ENCODE peak calls at places on chromosomes 11 and 22, in seven cellular contexts. One of them, this sample, is unnamed.

GRCh38 chr11:120344302-120345004 is 8.2 kb downstream of the ARHGEF12 start:
- DNase-seq in tibial nerve: no peak
- DNase-seq in CD8-positive, alpha-beta T cell: peak
- DNase-seq in ascending aorta: no peak
- DNase-seq in CD4-positive, CD25-positive, alpha-beta regulatory T cell: peak
- DNase-seq in GM23338: no peak
- DNase-seq in upper lobe of right lung: no peak
- DNase-seq in this sample: peak

GRCh38 chr11:69245041-69245440 is 48.9 kb upstream of the MYEOV start:
- DNase-seq in tibial nerve: no peak
- DNase-seq in CD8-positive, alpha-beta T cell: no peak
- DNase-seq in ascending aorta: no peak
- DNase-seq in CD4-positive, CD25-positive, alpha-beta regulatory T cell: no peak
- DNase-seq in GM23338: no peak
- DNase-seq in upper lobe of right lung: no peak
- DNase-seq in this sample: no peak

GRCh38 chr11:57460756-57461749 is 725 bp downstream of the RTN4RL2 start:
- DNase-seq in tibial nerve: no peak
- DNase-seq in CD8-positive, alpha-beta T cell: no peak
- DNase-seq in ascending aorta: no peak
- DNase-seq in CD4-positive, CD25-positive, alpha-beta regulatory T cell: no peak
- DNase-seq in GM23338: peak
- DNase-seq in upper lobe of right lung: no peak
- DNase-seq in this sample: no peak

GRCh38 chr11:119125849-119126248 is 4.5 kb downstream of the HINFP start:
- DNase-seq in tibial nerve: no peak
- DNase-seq in CD8-positive, alpha-beta T cell: no peak
- DNase-seq in ascending aorta: no peak
- DNase-seq in CD4-positive, CD25-positive, alpha-beta regulatory T cell: no peak
- DNase-seq in GM23338: no peak
- DNase-seq in upper lobe of right lung: no peak
- DNase-seq in this sample: no peak

GRCh38 chr11:2717561-2717960 is 17.8 kb upstream of the KCNQ1OT1 start:
- DNase-seq in tibial nerve: no peak
- DNase-seq in CD8-positive, alpha-beta T cell: no peak
- DNase-seq in ascending aorta: no peak
- DNase-seq in CD4-positive, CD25-positive, alpha-beta regulatory T cell: no peak
- DNase-seq in GM23338: no peak
- DNase-seq in upper lobe of right lung: no peak
- DNase-seq in this sample: no peak

GRCh38 chr11:27246925-27247324 is 116.1 kb downstream of the CCDC34 start:
- DNase-seq in tibial nerve: no peak
- DNase-seq in CD8-positive, alpha-beta T cell: no peak
- DNase-seq in ascending aorta: no peak
- DNase-seq in CD4-positive, CD25-positive, alpha-beta regulatory T cell: no peak
- DNase-seq in GM23338: no peak
- DNase-seq in upper lobe of right lung: no peak
- DNase-seq in this sample: no peak

GRCh38 chr11:57459112-57460016 is 964 bp upstream of the RTN4RL2 start:
- DNase-seq in tibial nerve: no peak
- DNase-seq in CD8-positive, alpha-beta T cell: no peak
- DNase-seq in ascending aorta: no peak
- DNase-seq in CD4-positive, CD25-positive, alpha-beta regulatory T cell: peak
- DNase-seq in GM23338: peak
- DNase-seq in upper lobe of right lung: no peak
- DNase-seq in this sample: peak

GRCh38 chr11:97794876-97795275 is 1225.9 kb upstream of the CNTN5 start:
- DNase-seq in tibial nerve: no peak
- DNase-seq in CD8-positive, alpha-beta T cell: no peak
- DNase-seq in ascending aorta: no peak
- DNase-seq in CD4-positive, CD25-positive, alpha-beta regulatory T cell: no peak
- DNase-seq in GM23338: no peak
- DNase-seq in upper lobe of right lung: no peak
- DNase-seq in this sample: no peak

GRCh38 chr11:61645179-61645868 is 34.9 kb upstream of the DAGLA start:
- DNase-seq in tibial nerve: no peak
- DNase-seq in CD8-positive, alpha-beta T cell: no peak
- DNase-seq in ascending aorta: no peak
- DNase-seq in CD4-positive, CD25-positive, alpha-beta regulatory T cell: no peak
- DNase-seq in GM23338: no peak
- DNase-seq in upper lobe of right lung: peak
- DNase-seq in this sample: no peak

GRCh38 chr11:78420796-78421209 is 3.2 kb upstream of the GAB2 start:
- DNase-seq in tibial nerve: peak
- DNase-seq in CD8-positive, alpha-beta T cell: no peak
- DNase-seq in ascending aorta: peak
- DNase-seq in CD4-positive, CD25-positive, alpha-beta regulatory T cell: no peak
- DNase-seq in GM23338: no peak
- DNase-seq in upper lobe of right lung: peak
- DNase-seq in this sample: no peak

GRCh38 chr11:1168721-1169161 is 11.0 kb downstream of the MUC5AC start:
- DNase-seq in tibial nerve: no peak
- DNase-seq in CD8-positive, alpha-beta T cell: no peak
- DNase-seq in ascending aorta: no peak
- DNase-seq in CD4-positive, CD25-positive, alpha-beta regulatory T cell: no peak
- DNase-seq in GM23338: no peak
- DNase-seq in upper lobe of right lung: peak
- DNase-seq in this sample: no peak

GRCh38 chr11:40190294-40190693 is 1269.2 kb downstream of the LRRC4C start:
- DNase-seq in tibial nerve: no peak
- DNase-seq in CD8-positive, alpha-beta T cell: no peak
- DNase-seq in ascending aorta: no peak
- DNase-seq in CD4-positive, CD25-positive, alpha-beta regulatory T cell: no peak
- DNase-seq in GM23338: no peak
- DNase-seq in upper lobe of right lung: no peak
- DNase-seq in this sample: no peak

GRCh38 chr22:37260939-37261338 is 16.9 kb upstream of the RAC2 start:
- DNase-seq in tibial nerve: peak
- DNase-seq in CD8-positive, alpha-beta T cell: no peak
- DNase-seq in ascending aorta: no peak
- DNase-seq in CD4-positive, CD25-positive, alpha-beta regulatory T cell: peak
- DNase-seq in GM23338: peak
- DNase-seq in upper lobe of right lung: peak
- DNase-seq in this sample: peak

GRCh38 chr11:117857734-117858369 is 18.6 kb downstream of the FXYD6 start:
- DNase-seq in tibial nerve: no peak
- DNase-seq in CD8-positive, alpha-beta T cell: no peak
- DNase-seq in ascending aorta: no peak
- DNase-seq in CD4-positive, CD25-positive, alpha-beta regulatory T cell: no peak
- DNase-seq in GM23338: no peak
- DNase-seq in upper lobe of right lung: no peak
- DNase-seq in this sample: no peak

GRCh38 chr11:10930961-10931760 is 73.3 kb upstream of the ZBED5 start:
- DNase-seq in tibial nerve: peak
- DNase-seq in CD8-positive, alpha-beta T cell: no peak
- DNase-seq in ascending aorta: peak
- DNase-seq in CD4-positive, CD25-positive, alpha-beta regulatory T cell: peak
- DNase-seq in GM23338: peak
- DNase-seq in upper lobe of right lung: peak
- DNase-seq in this sample: peak
- H3K27ac ChIP-seq in tibial nerve: peak
- H3K27ac ChIP-seq in CD8-positive, alpha-beta T cell: no peak
- H3K27ac ChIP-seq in ascending aorta: peak
- H3K27ac ChIP-seq in CD4-positive, CD25-positive, alpha-beta regulatory T cell: no peak
- H3K27ac ChIP-seq in GM23338: peak
- H3K27ac ChIP-seq in upper lobe of right lung: peak
- H3K27ac ChIP-seq in this sample: no peak

DNA sequence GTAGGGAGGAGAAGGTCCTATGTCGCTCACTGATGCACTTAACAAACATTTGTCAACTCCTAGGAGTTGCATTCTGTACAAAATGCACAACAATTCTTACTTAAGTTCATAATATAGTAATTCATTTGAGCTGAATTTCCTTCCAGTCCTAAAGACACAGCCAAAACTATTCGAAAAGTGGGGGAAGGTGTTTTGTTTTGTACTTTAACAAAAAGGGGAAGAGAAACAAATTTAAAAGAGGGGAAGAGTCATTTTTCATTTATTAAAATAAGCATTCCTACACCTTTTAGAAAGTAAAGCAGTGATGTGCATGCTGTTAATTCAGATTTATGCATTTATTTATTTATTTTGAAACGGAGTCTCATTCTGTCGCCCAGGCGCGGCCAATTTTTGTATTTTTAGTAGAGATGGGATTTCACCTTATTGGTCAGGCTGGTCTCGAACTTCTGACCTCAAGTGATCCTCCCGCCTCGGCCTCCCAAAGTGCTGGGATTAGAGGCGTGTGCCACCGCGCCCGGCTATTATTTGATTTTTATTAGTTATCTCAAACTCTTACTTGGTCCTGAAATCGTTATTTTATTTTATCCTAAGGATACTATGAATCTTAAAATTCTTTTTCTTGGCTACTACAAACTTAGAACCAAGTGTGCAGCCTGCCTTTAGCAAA is 1.1 kb upstream of the FANCF start:
- DNase-seq in tibial nerve: no peak
- DNase-seq in CD8-positive, alpha-beta T cell: no peak
- DNase-seq in ascending aorta: no peak
- DNase-seq in CD4-positive, CD25-positive, alpha-beta regulatory T cell: no peak
- DNase-seq in GM23338: no peak
- DNase-seq in upper lobe of right lung: no peak
- DNase-seq in this sample: no peak
- H3K27ac ChIP-seq in tibial nerve: no peak
- H3K27ac ChIP-seq in CD8-positive, alpha-beta T cell: no peak
- H3K27ac ChIP-seq in ascending aorta: no peak
- H3K27ac ChIP-seq in CD4-positive, CD25-positive, alpha-beta regulatory T cell: peak
- H3K27ac ChIP-seq in GM23338: peak
- H3K27ac ChIP-seq in upper lobe of right lung: no peak
- H3K27ac ChIP-seq in this sample: peak

GRCh38 chr22:45521178-45521577 is 18.5 kb downstream of the FBLN1 start:
- DNase-seq in tibial nerve: no peak
- DNase-seq in CD8-positive, alpha-beta T cell: no peak
- DNase-seq in ascending aorta: no peak
- DNase-seq in CD4-positive, CD25-positive, alpha-beta regulatory T cell: no peak
- DNase-seq in GM23338: no peak
- DNase-seq in upper lobe of right lung: no peak
- DNase-seq in this sample: no peak
- H3K27ac ChIP-seq in tibial nerve: no peak
- H3K27ac ChIP-seq in CD8-positive, alpha-beta T cell: no peak
- H3K27ac ChIP-seq in ascending aorta: no peak
- H3K27ac ChIP-seq in CD4-positive, CD25-positive, alpha-beta regulatory T cell: no peak
- H3K27ac ChIP-seq in GM23338: no peak
- H3K27ac ChIP-seq in upper lobe of right lung: no peak
- H3K27ac ChIP-seq in this sample: no peak

GRCh38 chr11:47688101-47688500 is 27.1 kb downstream of the AGBL2 start:
- DNase-seq in tibial nerve: no peak
- DNase-seq in CD8-positive, alpha-beta T cell: no peak
- DNase-seq in ascending aorta: no peak
- DNase-seq in CD4-positive, CD25-positive, alpha-beta regulatory T cell: no peak
- DNase-seq in GM23338: no peak
- DNase-seq in upper lobe of right lung: peak
- DNase-seq in this sample: no peak

GRCh38 chr11:47689480-47689879 is 25.7 kb downstream of the AGBL2 start:
- DNase-seq in tibial nerve: no peak
- DNase-seq in CD8-positive, alpha-beta T cell: no peak
- DNase-seq in ascending aorta: no peak
- DNase-seq in CD4-positive, CD25-positive, alpha-beta regulatory T cell: no peak
- DNase-seq in GM23338: no peak
- DNase-seq in upper lobe of right lung: no peak
- DNase-seq in this sample: no peak

GRCh38 chr11:47688986-47689385 is 26.2 kb downstream of the AGBL2 start:
- DNase-seq in tibial nerve: no peak
- DNase-seq in CD8-positive, alpha-beta T cell: no peak
- DNase-seq in ascending aorta: no peak
- DNase-seq in CD4-positive, CD25-positive, alpha-beta regulatory T cell: no peak
- DNase-seq in GM23338: no peak
- DNase-seq in upper lobe of right lung: no peak
- DNase-seq in this sample: no peak

DNA sequence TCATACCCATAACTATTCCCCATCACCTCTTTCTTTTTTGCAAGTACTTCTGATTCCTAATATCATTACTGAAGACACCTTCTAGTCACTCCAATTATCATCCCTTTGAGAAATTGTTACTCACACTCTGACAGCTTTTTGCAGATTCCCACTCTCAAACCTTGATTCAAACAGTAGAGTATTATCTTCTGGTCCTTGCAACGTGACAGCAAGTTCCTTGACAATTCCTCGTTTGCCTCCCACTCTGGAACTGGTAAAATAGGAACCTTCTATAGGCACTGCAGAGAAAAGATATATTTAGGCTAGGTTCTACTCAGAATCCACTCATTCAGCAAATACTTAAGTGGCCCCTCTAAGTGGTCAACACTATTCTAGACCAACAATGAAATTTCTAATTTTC is 23.2 kb downstream of the AGBL2 start:
- DNase-seq in tibial nerve: no peak
- DNase-seq in CD8-positive, alpha-beta T cell: no peak
- DNase-seq in ascending aorta: no peak
- DNase-seq in CD4-positive, CD25-positive, alpha-beta regulatory T cell: no peak
- DNase-seq in GM23338: no peak
- DNase-seq in upper lobe of right lung: no peak
- DNase-seq in this sample: no peak
- H3K27ac ChIP-seq in tibial nerve: no peak
- H3K27ac ChIP-seq in CD8-positive, alpha-beta T cell: no peak
- H3K27ac ChIP-seq in ascending aorta: no peak
- H3K27ac ChIP-seq in CD4-positive, CD25-positive, alpha-beta regulatory T cell: no peak
- H3K27ac ChIP-seq in GM23338: no peak
- H3K27ac ChIP-seq in upper lobe of right lung: no peak
- H3K27ac ChIP-seq in this sample: no peak